ENCODE peak calls at places on chromosomes 12 and 14, in five cellular contexts. One of them, this sample, is unnamed.

GRCh38 chr14:87944987-87945604 is 47.9 kb downstream of the GALC start:
- DNase-seq in hepatic stellate cell: no peak
- DNase-seq in GM10248: peak; percentile 5
- DNase-seq in upper lobe of right lung: no peak
- DNase-seq in activated naive CD4-positive, alpha-beta T cell treated with anti-CD3 and anti-CD28 coated beads, Interleukin-2, amount 10 ng/mL, durations not matched to agents 7 days and 5 days: no peak
- DNase-seq in this sample: no peak

GRCh38 chr12:131153016-131153415 is 199.3 kb downstream of the ADGRD1 start:
- DNase-seq in hepatic stellate cell: no peak
- DNase-seq in GM10248: no peak
- DNase-seq in activated naive CD4-positive, alpha-beta T cell treated with anti-CD3 and anti-CD28 coated beads, Interleukin-2, amount 10 ng/mL, durations not matched to agents 7 days and 5 days: no peak
- DNase-seq in upper lobe of right lung: no peak
- DNase-seq in this sample: no peak

GRCh38 chr12:53777936-53778644 is 26.3 kb upstream of the CISTR start:
- DNase-seq in activated naive CD4-positive, alpha-beta T cell treated with anti-CD3 and anti-CD28 coated beads, Interleukin-2, amount 10 ng/mL, durations not matched to agents 7 days and 5 days: no peak
- DNase-seq in GM10248: no peak
- DNase-seq in hepatic stellate cell: no peak
- DNase-seq in upper lobe of right lung: no peak
- DNase-seq in this sample: no peak

GRCh38 chr12:60494249-60494648 is 898.4 kb downstream of the SLC16A7 start:
- DNase-seq in activated naive CD4-positive, alpha-beta T cell treated with anti-CD3 and anti-CD28 coated beads, Interleukin-2, amount 10 ng/mL, durations not matched to agents 7 days and 5 days: no peak
- DNase-seq in GM10248: no peak
- DNase-seq in hepatic stellate cell: peak; percentile 7
- DNase-seq in upper lobe of right lung: no peak
- DNase-seq in this sample: no peak

GRCh38 chr12:107144990-107145389 is 51.6 kb upstream of the CRY1 start:
- DNase-seq in activated naive CD4-positive, alpha-beta T cell treated with anti-CD3 and anti-CD28 coated beads, Interleukin-2, amount 10 ng/mL, durations not matched to agents 7 days and 5 days: no peak
- DNase-seq in GM10248: no peak
- DNase-seq in upper lobe of right lung: no peak
- DNase-seq in hepatic stellate cell: no peak
- DNase-seq in this sample: no peak

GRCh38 chr14:33564774-33565630 is 385.9 kb downstream of the EGLN3 start:
- DNase-seq in activated naive CD4-positive, alpha-beta T cell treated with anti-CD3 and anti-CD28 coated beads, Interleukin-2, amount 10 ng/mL, durations not matched to agents 7 days and 5 days: no peak
- DNase-seq in hepatic stellate cell: no peak
- DNase-seq in GM10248: peak; percentile 18
- DNase-seq in upper lobe of right lung: no peak
- DNase-seq in this sample: no peak

GRCh38 chr12:62438098-62438692 is 28.4 kb upstream of the MON2 start:
- DNase-seq in GM10248: peak; percentile 51
- DNase-seq in hepatic stellate cell: peak; percentile 41
- DNase-seq in upper lobe of right lung: no peak
- DNase-seq in activated naive CD4-positive, alpha-beta T cell treated with anti-CD3 and anti-CD28 coated beads, Interleukin-2, amount 10 ng/mL, durations not matched to agents 7 days and 5 days: peak; percentile 61
- DNase-seq in this sample: no peak

GRCh38 chr12:10362828-10363664 is 26.8 kb downstream of the KLRK1 start:
- DNase-seq in GM10248: no peak
- DNase-seq in hepatic stellate cell: peak; percentile 16
- DNase-seq in activated naive CD4-positive, alpha-beta T cell treated with anti-CD3 and anti-CD28 coated beads, Interleukin-2, amount 10 ng/mL, durations not matched to agents 7 days and 5 days: no peak
- DNase-seq in upper lobe of right lung: no peak
- DNase-seq in this sample: no peak

GRCh38 chr12:27422697-27423096 is 23.8 kb upstream of the SMCO2 start:
- DNase-seq in hepatic stellate cell: no peak
- DNase-seq in GM10248: no peak
- DNase-seq in upper lobe of right lung: no peak
- DNase-seq in activated naive CD4-positive, alpha-beta T cell treated with anti-CD3 and anti-CD28 coated beads, Interleukin-2, amount 10 ng/mL, durations not matched to agents 7 days and 5 days: no peak
- DNase-seq in this sample: no peak

GRCh38 chr14:96940009-96940408 is 142.8 kb downstream of the VRK1 start:
- DNase-seq in hepatic stellate cell: no peak
- DNase-seq in GM10248: no peak
- DNase-seq in upper lobe of right lung: no peak
- DNase-seq in activated naive CD4-positive, alpha-beta T cell treated with anti-CD3 and anti-CD28 coated beads, Interleukin-2, amount 10 ng/mL, durations not matched to agents 7 days and 5 days: no peak
- DNase-seq in this sample: no peak

GRCh38 chr12:6827982-6828670 is at the start of gene P3H3:
- DNase-seq in GM10248: no peak
- DNase-seq in activated naive CD4-positive, alpha-beta T cell treated with anti-CD3 and anti-CD28 coated beads, Interleukin-2, amount 10 ng/mL, durations not matched to agents 7 days and 5 days: no peak
- DNase-seq in hepatic stellate cell: peak; percentile 83
- DNase-seq in upper lobe of right lung: no peak
- DNase-seq in this sample: peak; percentile 87

GRCh38 chr12:71070416-71071155 is 87.2 kb downstream of the TSPAN8 start:
- DNase-seq in GM10248: no peak
- DNase-seq in activated naive CD4-positive, alpha-beta T cell treated with anti-CD3 and anti-CD28 coated beads, Interleukin-2, amount 10 ng/mL, durations not matched to agents 7 days and 5 days: no peak
- DNase-seq in hepatic stellate cell: no peak
- DNase-seq in upper lobe of right lung: no peak
- DNase-seq in this sample: no peak

GRCh38 chr14:92360666-92361370 is 37.9 kb downstream of the SLC24A4 start:
- DNase-seq in activated naive CD4-positive, alpha-beta T cell treated with anti-CD3 and anti-CD28 coated beads, Interleukin-2, amount 10 ng/mL, durations not matched to agents 7 days and 5 days: no peak
- DNase-seq in GM10248: no peak
- DNase-seq in hepatic stellate cell: no peak
- DNase-seq in upper lobe of right lung: no peak
- DNase-seq in this sample: no peak

GRCh38 chr14:21868442-21869046 is 194.9 kb upstream of the OR4E1 start:
- DNase-seq in hepatic stellate cell: peak; percentile 11
- DNase-seq in GM10248: peak; percentile 46
- DNase-seq in activated naive CD4-positive, alpha-beta T cell treated with anti-CD3 and anti-CD28 coated beads, Interleukin-2, amount 10 ng/mL, durations not matched to agents 7 days and 5 days: peak; percentile 90
- DNase-seq in upper lobe of right lung: no peak
- DNase-seq in this sample: no peak

GRCh38 chr14:103074699-103075341 is 9.2 kb upstream of the LBHD2 start:
- DNase-seq in hepatic stellate cell: no peak
- DNase-seq in activated naive CD4-positive, alpha-beta T cell treated with anti-CD3 and anti-CD28 coated beads, Interleukin-2, amount 10 ng/mL, durations not matched to agents 7 days and 5 days: peak; percentile 42
- DNase-seq in GM10248: peak; percentile 35
- DNase-seq in upper lobe of right lung: peak; percentile 96
- DNase-seq in this sample: peak; percentile 95

GRCh38 chr14:96634481-96634880 is 132.3 kb downstream of the PAPOLA start:
- DNase-seq in upper lobe of right lung: no peak
- DNase-seq in GM10248: peak; percentile 3
- DNase-seq in activated naive CD4-positive, alpha-beta T cell treated with anti-CD3 and anti-CD28 coated beads, Interleukin-2, amount 10 ng/mL, durations not matched to agents 7 days and 5 days: no peak
- DNase-seq in hepatic stellate cell: no peak
- DNase-seq in this sample: peak; percentile 57

GRCh38 chr14:47790477-47790876 is 115.1 kb upstream of the MDGA2 start:
- DNase-seq in activated naive CD4-positive, alpha-beta T cell treated with anti-CD3 and anti-CD28 coated beads, Interleukin-2, amount 10 ng/mL, durations not matched to agents 7 days and 5 days: no peak
- DNase-seq in upper lobe of right lung: no peak
- DNase-seq in hepatic stellate cell: no peak
- DNase-seq in GM10248: no peak
- DNase-seq in this sample: no peak

GRCh38 chr12:50282581-50283229 is 615 bp downstream of the LIMA1 start:
- DNase-seq in activated naive CD4-positive, alpha-beta T cell treated with anti-CD3 and anti-CD28 coated beads, Interleukin-2, amount 10 ng/mL, durations not matched to agents 7 days and 5 days: no peak
- DNase-seq in upper lobe of right lung: no peak
- DNase-seq in hepatic stellate cell: peak; percentile 71
- DNase-seq in GM10248: no peak
- DNase-seq in this sample: peak; percentile 32

GRCh38 chr12:18700254-18700653 is 37.6 kb downstream of the PLCZ1 start:
- DNase-seq in hepatic stellate cell: peak; percentile 68
- DNase-seq in GM10248: no peak
- DNase-seq in upper lobe of right lung: no peak
- DNase-seq in activated naive CD4-positive, alpha-beta T cell treated with anti-CD3 and anti-CD28 coated beads, Interleukin-2, amount 10 ng/mL, durations not matched to agents 7 days and 5 days: no peak
- DNase-seq in this sample: no peak

GRCh38 chr12:1977109-1977508 is 27.1 kb downstream of the DCP1B start:
- DNase-seq in GM10248: no peak
- DNase-seq in hepatic stellate cell: no peak
- DNase-seq in activated naive CD4-positive, alpha-beta T cell treated with anti-CD3 and anti-CD28 coated beads, Interleukin-2, amount 10 ng/mL, durations not matched to agents 7 days and 5 days: no peak
- DNase-seq in upper lobe of right lung: no peak
- DNase-seq in this sample: no peak

GRCh38 chr12:24854908-24855307 is 94.0 kb downstream of the BCAT1 start:
- DNase-seq in activated naive CD4-positive, alpha-beta T cell treated with anti-CD3 and anti-CD28 coated beads, Interleukin-2, amount 10 ng/mL, durations not matched to agents 7 days and 5 days: no peak
- DNase-seq in upper lobe of right lung: no peak
- DNase-seq in GM10248: no peak
- DNase-seq in hepatic stellate cell: peak; percentile 8
- DNase-seq in this sample: no peak

GRCh38 chr14:104753528-104754212 is 723 bp downstream of the SIVA1 start:
- DNase-seq in GM10248: no peak
- DNase-seq in activated naive CD4-positive, alpha-beta T cell treated with anti-CD3 and anti-CD28 coated beads, Interleukin-2, amount 10 ng/mL, durations not matched to agents 7 days and 5 days: peak; percentile 45
- DNase-seq in hepatic stellate cell: no peak
- DNase-seq in upper lobe of right lung: no peak
- DNase-seq in this sample: no peak

GRCh38 chr12:94644141-94644575 is 6.2 kb downstream of the TMCC3 start:
- DNase-seq in GM10248: no peak
- DNase-seq in activated naive CD4-positive, alpha-beta T cell treated with anti-CD3 and anti-CD28 coated beads, Interleukin-2, amount 10 ng/mL, durations not matched to agents 7 days and 5 days: peak; percentile 34
- DNase-seq in upper lobe of right lung: no peak
- DNase-seq in hepatic stellate cell: peak; percentile 22
- DNase-seq in this sample: no peak

GRCh38 chr12:115404761-115405470 is 720.9 kb upstream of the TBX3 start:
- DNase-seq in hepatic stellate cell: peak; percentile 35
- DNase-seq in upper lobe of right lung: no peak
- DNase-seq in activated naive CD4-positive, alpha-beta T cell treated with anti-CD3 and anti-CD28 coated beads, Interleukin-2, amount 10 ng/mL, durations not matched to agents 7 days and 5 days: no peak
- DNase-seq in GM10248: no peak
- DNase-seq in this sample: no peak

GRCh38 chr14:56195727-56196126 is 77.5 kb downstream of the PELI2 start:
- DNase-seq in GM10248: peak; percentile 45
- DNase-seq in activated naive CD4-positive, alpha-beta T cell treated with anti-CD3 and anti-CD28 coated beads, Interleukin-2, amount 10 ng/mL, durations not matched to agents 7 days and 5 days: peak; percentile 55
- DNase-seq in hepatic stellate cell: no peak
- DNase-seq in upper lobe of right lung: no peak
- DNase-seq in this sample: peak; percentile 55

GRCh38 chr12:38445040-38445439 is 128.5 kb downstream of the ALG10B start:
- DNase-seq in upper lobe of right lung: no peak
- DNase-seq in hepatic stellate cell: no peak
- DNase-seq in activated naive CD4-positive, alpha-beta T cell treated with anti-CD3 and anti-CD28 coated beads, Interleukin-2, amount 10 ng/mL, durations not matched to agents 7 days and 5 days: no peak
- DNase-seq in GM10248: no peak
- DNase-seq in this sample: no peak

GRCh38 chr12:12350868-12351463 is 924 bp upstream of the MANSC1 start:
- DNase-seq in hepatic stellate cell: no peak
- DNase-seq in activated naive CD4-positive, alpha-beta T cell treated with anti-CD3 and anti-CD28 coated beads, Interleukin-2, amount 10 ng/mL, durations not matched to agents 7 days and 5 days: no peak
- DNase-seq in GM10248: no peak
- DNase-seq in upper lobe of right lung: no peak
- DNase-seq in this sample: no peak

GRCh38 chr14:23352506-23353432 is at the start of gene SLC22A17:
- DNase-seq in upper lobe of right lung: peak; percentile 78
- DNase-seq in activated naive CD4-positive, alpha-beta T cell treated with anti-CD3 and anti-CD28 coated beads, Interleukin-2, amount 10 ng/mL, durations not matched to agents 7 days and 5 days: peak; percentile 60
- DNase-seq in hepatic stellate cell: peak; percentile 92
- DNase-seq in GM10248: no peak
- DNase-seq in this sample: peak; percentile 91